ENCODE peak calls at places on chromosomes 5 and 9, in five cellular contexts. A is GM06990; E is lung microvascular endothelial cell; B is CD4-positive, alpha-beta memory T cell; C is astrocyte of the spinal cord. N is an unnamed sample.

GRCh38 chr9:20187318-20187717 is 398.5 kb upstream of the SLC24A2 start:
- DNase-seq in E (no peak), A (no peak), C (no peak), B (no peak), N (no peak)

GRCh38 chr5:129767927-129768380 is 20.1 kb downstream of the MINAR2 start:
- DNase-seq in C (peak), E (peak), A (peak), B (peak), N (peak)

GRCh38 chr5:159456722-159457462 is 126.6 kb upstream of the IL12B start:
- DNase-seq in C (peak), A (peak), B (no peak), E (no peak), N (peak)

GRCh38 chr9:35341585-35341984 is 148.3 kb upstream of the RUSC2 start:
- DNase-seq in A (no peak), E (peak), B (no peak), C (peak), N (peak)

GRCh38 chr9:109880276-109881169 is 100.5 kb downstream of the PALM2AKAP2 start:
- DNase-seq in B (peak), C (peak), E (peak), A (peak), N (peak)

GRCh38 chr9:133580416-133580738 is 28.8 kb downstream of the FAM163B start:
- DNase-seq in C (no peak), A (no peak), B (no peak), E (no peak), N (no peak)

GRCh38 chr9:136052991-136053756 is 41.9 kb downstream of the NACC2 start:
- DNase-seq in C (peak), A (no peak), E (no peak), B (no peak), N (peak)

GRCh38 chr9:95736370-95736769 is 139.1 kb upstream of the ERCC6L2 start:
- DNase-seq in A (no peak), E (peak), C (no peak), B (no peak), N (peak)

GRCh38 chr9:129811967-129812363 is 9.0 kb downstream of the TOR1B start:
- DNase-seq in B (no peak), E (no peak), A (no peak), C (no peak), N (no peak)

GRCh38 chr5:13591621-13592020 is 352.9 kb downstream of the DNAH5 start:
- DNase-seq in B (no peak), C (peak), E (peak), A (no peak), N (peak)

GRCh38 chr9:17906204-17906840 is 327.5 kb downstream of the SH3GL2 start:
- DNase-seq in E (no peak), B (no peak), A (peak), C (no peak), N (no peak)

GRCh38 chr9:136525841-136526499 is 19.9 kb downstream of the NOTCH1 start:
- DNase-seq in B (no peak), E (peak), C (peak), A (no peak), N (no peak)

GRCh38 chr9:125794708-125795107 is 47.5 kb downstream of the PBX3 start:
- DNase-seq in E (no peak), A (no peak), B (no peak), C (no peak), N (no peak)

GRCh38 chr5:181050016-181050415 is 9.9 kb downstream of the BTNL9 start:
- DNase-seq in A (no peak), B (no peak), C (no peak), E (no peak), N (no peak)

GRCh38 chr9:8703904-8704303 is 904.3 kb upstream of the DMAC1 start:
- DNase-seq in B (no peak), A (no peak), C (no peak), E (no peak), N (no peak)

GRCh38 chr9:127987103-127987614 is 6.4 kb upstream of the EEIG1 start:
- DNase-seq in A (no peak), B (no peak), E (no peak), C (peak), N (peak)

GRCh38 chr5:157266286-157267007 is 524 bp downstream of the CYFIP2 start:
- DNase-seq in C (no peak), A (peak), E (no peak), B (no peak), N (peak)

GRCh38 chr9:12511726-12512125 is 181.5 kb upstream of the TYRP1 start:
- DNase-seq in E (no peak), A (no peak), C (no peak), B (no peak), N (no peak)

GRCh38 chr9:134314039-134314949 is 12.0 kb upstream of the RXRA start:
- DNase-seq in A (no peak), E (no peak), C (no peak), B (no peak), N (no peak)

GRCh38 chr9:113578279-113578865 is 114.8 kb downstream of the RGS3 start:
- DNase-seq in A (no peak), B (no peak), C (no peak), E (no peak), N (no peak)

GRCh38 chr9:107007361-107007760 is 144.4 kb downstream of the ZNF462 start:
- DNase-seq in A (no peak), B (no peak), C (no peak), E (no peak), N (no peak)

GRCh38 chr5:168939131-168939530 is 360.0 kb upstream of the PANK3 start:
- DNase-seq in E (no peak), A (no peak), C (no peak), B (no peak), N (no peak)

GRCh38 chr5:138985683-138986082 is 110.5 kb upstream of the LRRTM2 start:
- DNase-seq in C (no peak), B (no peak), E (no peak), A (no peak), N (peak)

GRCh38 chr5:113495402-113495801 is 7.1 kb upstream of the MCC start:
- DNase-seq in B (no peak), C (peak), A (no peak), E (no peak), N (peak)

GRCh38 chr9:36399980-36400331 is at the start of gene RNF38:
- DNase-seq in C (no peak), A (no peak), E (no peak), B (no peak), N (no peak)

GRCh38 chr5:1442222-1443144 is 2.8 kb downstream of the SLC6A3 start:
- DNase-seq in A (no peak), B (no peak), E (no peak), C (no peak), N (no peak)

GRCh38 chr9:81656004-81656403 is 33.3 kb downstream of the TLE1 start:
- DNase-seq in C (no peak), A (no peak), E (peak), B (peak), N (no peak)

GRCh38 chr9:113796651-113797426 is 79.3 kb upstream of the ZNF618 start:
- DNase-seq in A (no peak), E (no peak), C (no peak), B (no peak), N (no peak)

GRCh38 chr5:166671818-166672217 is 1619.6 kb upstream of the WWC1 start:
- DNase-seq in A (no peak), B (no peak), C (no peak), E (no peak), N (peak)

GRCh38 chr5:160423025-160423554 is 1.4 kb downstream of the PTTG1 start:
- DNase-seq in A (no peak), E (no peak), C (no peak), B (peak), N (no peak)

GRCh38 chr5:135033026-135033861 is 784 bp downstream of the PITX1 start:
- DNase-seq in E (peak), B (no peak), A (no peak), C (peak), N (peak)

GRCh38 chr5:176740702-176741565 is 69.4 kb upstream of the UNC5A start:
- DNase-seq in C (no peak), E (no peak), A (no peak), B (no peak), N (no peak)

GRCh38 chr9:94800424-94801117 is 74.1 kb downstream of the AOPEP start:
- DNase-seq in A (no peak), B (no peak), E (no peak), C (peak), N (no peak)

GRCh38 chr9:134187110-134187531 is 22.8 kb upstream of the RNU6ATAC start:
- DNase-seq in A (no peak), C (no peak), B (no peak), E (no peak), N (no peak)

GRCh38 chr9:3492214-3492613 is 33.6 kb downstream of the RFX3 start:
- DNase-seq in C (no peak), A (no peak), B (no peak), E (no peak), N (no peak)

GRCh38 chr9:137083418-137084004 is 3.3 kb upstream of the MAN1B1 start:
- DNase-seq in E (peak), C (peak), A (no peak), B (no peak), N (peak)

N was measured in Daoy.